ENCODE peak calls at places on chromosomes 2 and 18, in ten cellular contexts. One of them, this sample, is unnamed.

GRCh38 chr2:52340185-52340584 is 1308.3 kb upstream of the NRXN1 start:
- DNase-seq in adrenal gland: no peak
- DNase-seq in IMR-90: peak; percentile 41
- DNase-seq in Peyer's patch: no peak
- DNase-seq in mesothelial cell of epicardium: no peak
- DNase-seq in psoas muscle: no peak
- DNase-seq in heart left ventricle: no peak
- DNase-seq in nephron progenitor cell: peak; percentile 9
- DNase-seq in neural crest cell: no peak
- DNase-seq in cardiac muscle cell: peak; percentile 49
- DNase-seq in this sample: no peak

GRCh38 chr2:78035804-78036203 is 513.6 kb upstream of the LRRTM4 start:
- DNase-seq in cardiac muscle cell: no peak
- DNase-seq in mesothelial cell of epicardium: no peak
- DNase-seq in Peyer's patch: no peak
- DNase-seq in psoas muscle: no peak
- DNase-seq in IMR-90: no peak
- DNase-seq in nephron progenitor cell: no peak
- DNase-seq in heart left ventricle: no peak
- DNase-seq in neural crest cell: no peak
- DNase-seq in adrenal gland: no peak
- DNase-seq in this sample: no peak

GRCh38 chr2:106159867-106160785 is 34.0 kb downstream of the UXS1 start:
- DNase-seq in adrenal gland: no peak
- DNase-seq in Peyer's patch: peak; percentile 44
- DNase-seq in nephron progenitor cell: no peak
- DNase-seq in cardiac muscle cell: no peak
- DNase-seq in IMR-90: no peak
- DNase-seq in psoas muscle: no peak
- DNase-seq in heart left ventricle: no peak
- DNase-seq in mesothelial cell of epicardium: no peak
- DNase-seq in neural crest cell: no peak
- DNase-seq in this sample: peak; percentile 84

GRCh38 chr18:32919799-32920198 is 147.0 kb upstream of the KLHL14 start:
- DNase-seq in nephron progenitor cell: peak; percentile 20
- DNase-seq in adrenal gland: no peak
- DNase-seq in IMR-90: no peak
- DNase-seq in Peyer's patch: peak; percentile 76
- DNase-seq in mesothelial cell of epicardium: no peak
- DNase-seq in heart left ventricle: no peak
- DNase-seq in psoas muscle: no peak
- DNase-seq in cardiac muscle cell: peak; percentile 84
- DNase-seq in neural crest cell: no peak
- DNase-seq in this sample: peak; percentile 18

GRCh38 chr2:105950521-105951389 is 206.0 kb downstream of the NCK2 start:
- DNase-seq in neural crest cell: no peak
- DNase-seq in IMR-90: no peak
- DNase-seq in heart left ventricle: no peak
- DNase-seq in adrenal gland: no peak
- DNase-seq in cardiac muscle cell: peak; percentile 45
- DNase-seq in nephron progenitor cell: no peak
- DNase-seq in Peyer's patch: no peak
- DNase-seq in mesothelial cell of epicardium: no peak
- DNase-seq in psoas muscle: no peak
- DNase-seq in this sample: peak; percentile 54

GRCh38 chr18:24208270-24209035 is 69.6 kb downstream of the CABYR start:
- DNase-seq in heart left ventricle: no peak
- DNase-seq in nephron progenitor cell: no peak
- DNase-seq in mesothelial cell of epicardium: no peak
- DNase-seq in IMR-90: no peak
- DNase-seq in cardiac muscle cell: no peak
- DNase-seq in neural crest cell: no peak
- DNase-seq in psoas muscle: no peak
- DNase-seq in Peyer's patch: no peak
- DNase-seq in adrenal gland: no peak
- DNase-seq in this sample: no peak

GRCh38 chr18:53710080-53710479 is 514.4 kb downstream of the MBD2 start:
- DNase-seq in IMR-90: no peak
- DNase-seq in heart left ventricle: no peak
- DNase-seq in mesothelial cell of epicardium: no peak
- DNase-seq in nephron progenitor cell: no peak
- DNase-seq in cardiac muscle cell: no peak
- DNase-seq in Peyer's patch: no peak
- DNase-seq in neural crest cell: no peak
- DNase-seq in adrenal gland: no peak
- DNase-seq in psoas muscle: no peak
- DNase-seq in this sample: no peak

GRCh38 chr2:107466241-107466640 is 360.5 kb upstream of the RGPD4 start:
- DNase-seq in cardiac muscle cell: no peak
- DNase-seq in nephron progenitor cell: no peak
- DNase-seq in psoas muscle: no peak
- DNase-seq in Peyer's patch: no peak
- DNase-seq in neural crest cell: no peak
- DNase-seq in heart left ventricle: no peak
- DNase-seq in adrenal gland: no peak
- DNase-seq in mesothelial cell of epicardium: no peak
- DNase-seq in IMR-90: no peak
- DNase-seq in this sample: no peak

GRCh38 chr18:34661464-34662087 is 48.5 kb upstream of the DTNA start:
- DNase-seq in adrenal gland: peak; percentile 21
- DNase-seq in nephron progenitor cell: peak; percentile 27
- DNase-seq in IMR-90: peak; percentile 51
- DNase-seq in cardiac muscle cell: peak; percentile 59
- DNase-seq in heart left ventricle: no peak
- DNase-seq in neural crest cell: no peak
- DNase-seq in mesothelial cell of epicardium: no peak
- DNase-seq in Peyer's patch: no peak
- DNase-seq in psoas muscle: no peak
- DNase-seq in this sample: no peak

GRCh38 chr2:114729025-114729424 is 286.6 kb downstream of the DPP10 start:
- DNase-seq in heart left ventricle: no peak
- DNase-seq in Peyer's patch: no peak
- DNase-seq in psoas muscle: no peak
- DNase-seq in nephron progenitor cell: no peak
- DNase-seq in cardiac muscle cell: peak; percentile 42
- DNase-seq in IMR-90: no peak
- DNase-seq in neural crest cell: no peak
- DNase-seq in mesothelial cell of epicardium: no peak
- DNase-seq in adrenal gland: no peak
- DNase-seq in this sample: no peak

GRCh38 chr2:155377178-155377780 is 678.8 kb downstream of the KCNJ3 start:
- DNase-seq in mesothelial cell of epicardium: no peak
- DNase-seq in adrenal gland: no peak
- DNase-seq in cardiac muscle cell: peak; percentile 15
- DNase-seq in nephron progenitor cell: no peak
- DNase-seq in neural crest cell: no peak
- DNase-seq in heart left ventricle: no peak
- DNase-seq in Peyer's patch: no peak
- DNase-seq in psoas muscle: no peak
- DNase-seq in IMR-90: peak; percentile 35
- DNase-seq in this sample: no peak

GRCh38 chr2:3198119-3198518 is 179.5 kb downstream of the EIPR1 start:
- DNase-seq in mesothelial cell of epicardium: no peak
- DNase-seq in IMR-90: no peak
- DNase-seq in adrenal gland: no peak
- DNase-seq in psoas muscle: no peak
- DNase-seq in heart left ventricle: no peak
- DNase-seq in Peyer's patch: no peak
- DNase-seq in nephron progenitor cell: peak; percentile 23
- DNase-seq in cardiac muscle cell: no peak
- DNase-seq in neural crest cell: peak; percentile 34
- DNase-seq in this sample: peak; percentile 41
- TF ChIP-seq CTCF in mesothelial cell of epicardium: no peak
- TF ChIP-seq CTCF in IMR-90: no peak
- TF ChIP-seq CTCF in adrenal gland: no peak
- TF ChIP-seq CTCF in psoas muscle: no peak
- TF ChIP-seq CTCF in heart left ventricle: no peak
- TF ChIP-seq CTCF in Peyer's patch: no peak
- TF ChIP-seq CTCF in nephron progenitor cell: peak; percentile 10
- TF ChIP-seq CTCF in cardiac muscle cell: no peak
- TF ChIP-seq CTCF in neural crest cell: no peak
- TF ChIP-seq CTCF in this sample: no peak

GRCh38 chr2:24261441-24261840 is 86.6 kb downstream of the FAM228A start:
- DNase-seq in mesothelial cell of epicardium: no peak
- DNase-seq in nephron progenitor cell: no peak
- DNase-seq in Peyer's patch: no peak
- DNase-seq in heart left ventricle: no peak
- DNase-seq in cardiac muscle cell: no peak
- DNase-seq in neural crest cell: no peak
- DNase-seq in adrenal gland: no peak
- DNase-seq in psoas muscle: no peak
- DNase-seq in IMR-90: peak; percentile 2
- DNase-seq in this sample: no peak

GRCh38 chr2:24265212-24265611 is 90.4 kb downstream of the FAM228A start:
- DNase-seq in Peyer's patch: no peak
- DNase-seq in nephron progenitor cell: no peak
- DNase-seq in cardiac muscle cell: no peak
- DNase-seq in psoas muscle: no peak
- DNase-seq in neural crest cell: no peak
- DNase-seq in mesothelial cell of epicardium: no peak
- DNase-seq in adrenal gland: no peak
- DNase-seq in heart left ventricle: no peak
- DNase-seq in IMR-90: no peak
- DNase-seq in this sample: no peak

GRCh38 chr2:24258718-24259117 is 83.9 kb downstream of the FAM228A start:
- DNase-seq in IMR-90: no peak
- DNase-seq in psoas muscle: no peak
- DNase-seq in adrenal gland: no peak
- DNase-seq in neural crest cell: no peak
- DNase-seq in Peyer's patch: no peak
- DNase-seq in heart left ventricle: no peak
- DNase-seq in cardiac muscle cell: no peak
- DNase-seq in mesothelial cell of epicardium: no peak
- DNase-seq in nephron progenitor cell: no peak
- DNase-seq in this sample: no peak

GRCh38 chr2:24259316-24259715 is 84.5 kb downstream of the FAM228A start:
- DNase-seq in neural crest cell: no peak
- DNase-seq in adrenal gland: no peak
- DNase-seq in cardiac muscle cell: no peak
- DNase-seq in nephron progenitor cell: no peak
- DNase-seq in IMR-90: no peak
- DNase-seq in mesothelial cell of epicardium: no peak
- DNase-seq in Peyer's patch: no peak
- DNase-seq in heart left ventricle: no peak
- DNase-seq in psoas muscle: no peak
- DNase-seq in this sample: no peak

DNA sequence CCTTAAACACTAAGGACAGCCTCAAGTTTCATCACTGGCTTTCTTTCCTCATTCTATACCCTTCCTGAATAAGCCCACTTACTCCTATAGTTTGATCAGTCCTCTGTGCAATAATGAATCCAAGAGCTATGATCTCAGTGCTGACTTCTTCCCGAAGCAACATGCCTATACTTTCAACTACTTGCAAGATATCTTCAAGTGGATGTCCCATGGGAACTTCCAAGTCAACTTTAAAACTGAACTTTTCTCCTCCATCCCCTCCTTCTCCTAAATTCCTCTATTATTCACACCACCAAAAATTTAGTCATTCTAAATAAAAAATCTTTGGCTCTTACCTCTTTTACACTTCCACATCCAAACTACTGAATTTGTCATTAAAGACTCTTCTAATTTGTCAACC is 87.7 kb downstream of the FAM228A start:
- DNase-seq in nephron progenitor cell: no peak
- DNase-seq in Peyer's patch: no peak
- DNase-seq in IMR-90: peak; percentile 18
- DNase-seq in adrenal gland: no peak
- DNase-seq in cardiac muscle cell: no peak
- DNase-seq in psoas muscle: no peak
- DNase-seq in mesothelial cell of epicardium: no peak
- DNase-seq in neural crest cell: no peak
- DNase-seq in heart left ventricle: no peak
- DNase-seq in this sample: no peak
- TF ChIP-seq CTCF in nephron progenitor cell: no peak
- TF ChIP-seq CTCF in Peyer's patch: no peak
- TF ChIP-seq CTCF in IMR-90: no peak
- TF ChIP-seq CTCF in adrenal gland: no peak
- TF ChIP-seq CTCF in cardiac muscle cell: no peak
- TF ChIP-seq CTCF in psoas muscle: no peak
- TF ChIP-seq CTCF in mesothelial cell of epicardium: no peak
- TF ChIP-seq CTCF in neural crest cell: no peak
- TF ChIP-seq CTCF in heart left ventricle: no peak
- TF ChIP-seq CTCF in this sample: no peak

GRCh38 chr18:13424377-13424776 is 205.8 kb downstream of the LDLRAD4 start:
- DNase-seq in IMR-90: no peak
- DNase-seq in cardiac muscle cell: no peak
- DNase-seq in Peyer's patch: no peak
- DNase-seq in psoas muscle: no peak
- DNase-seq in nephron progenitor cell: no peak
- DNase-seq in neural crest cell: no peak
- DNase-seq in heart left ventricle: no peak
- DNase-seq in adrenal gland: no peak
- DNase-seq in mesothelial cell of epicardium: no peak
- DNase-seq in this sample: no peak
- TF ChIP-seq CTCF in IMR-90: no peak
- TF ChIP-seq CTCF in cardiac muscle cell: no peak
- TF ChIP-seq CTCF in Peyer's patch: no peak
- TF ChIP-seq CTCF in psoas muscle: no peak
- TF ChIP-seq CTCF in nephron progenitor cell: no peak
- TF ChIP-seq CTCF in neural crest cell: no peak
- TF ChIP-seq CTCF in heart left ventricle: no peak
- TF ChIP-seq CTCF in adrenal gland: no peak
- TF ChIP-seq CTCF in mesothelial cell of epicardium: no peak
- TF ChIP-seq CTCF in this sample: no peak

GRCh38 chr2:70921839-70922590 is 13.7 kb upstream of the ATP6V1B1 start:
- DNase-seq in IMR-90: peak; percentile 33
- DNase-seq in cardiac muscle cell: no peak
- DNase-seq in Peyer's patch: no peak
- DNase-seq in adrenal gland: no peak
- DNase-seq in mesothelial cell of epicardium: no peak
- DNase-seq in heart left ventricle: no peak
- DNase-seq in nephron progenitor cell: no peak
- DNase-seq in psoas muscle: no peak
- DNase-seq in neural crest cell: no peak
- DNase-seq in this sample: no peak

GRCh38 chr2:70922591-70923234 is 13.0 kb upstream of the ATP6V1B1 start:
- DNase-seq in neural crest cell: no peak
- DNase-seq in mesothelial cell of epicardium: no peak
- DNase-seq in adrenal gland: no peak
- DNase-seq in cardiac muscle cell: no peak
- DNase-seq in heart left ventricle: no peak
- DNase-seq in Peyer's patch: no peak
- DNase-seq in psoas muscle: no peak
- DNase-seq in IMR-90: no peak
- DNase-seq in nephron progenitor cell: no peak
- DNase-seq in this sample: no peak

GRCh38 chr2:70921031-70921430 is 14.7 kb upstream of the ATP6V1B1 start:
- DNase-seq in psoas muscle: no peak
- DNase-seq in nephron progenitor cell: no peak
- DNase-seq in cardiac muscle cell: no peak
- DNase-seq in adrenal gland: no peak
- DNase-seq in Peyer's patch: no peak
- DNase-seq in heart left ventricle: no peak
- DNase-seq in mesothelial cell of epicardium: no peak
- DNase-seq in neural crest cell: no peak
- DNase-seq in IMR-90: no peak
- DNase-seq in this sample: no peak

GRCh38 chr2:70926042-70926441 is 9.7 kb upstream of the ATP6V1B1 start:
- DNase-seq in mesothelial cell of epicardium: peak; percentile 5
- DNase-seq in heart left ventricle: no peak
- DNase-seq in psoas muscle: no peak
- DNase-seq in Peyer's patch: no peak
- DNase-seq in cardiac muscle cell: no peak
- DNase-seq in adrenal gland: no peak
- DNase-seq in IMR-90: no peak
- DNase-seq in neural crest cell: no peak
- DNase-seq in nephron progenitor cell: no peak
- DNase-seq in this sample: no peak

GRCh38 chr2:70923378-70924015 is 12.2 kb upstream of the ATP6V1B1 start:
- DNase-seq in psoas muscle: no peak
- DNase-seq in nephron progenitor cell: no peak
- DNase-seq in mesothelial cell of epicardium: no peak
- DNase-seq in adrenal gland: no peak
- DNase-seq in neural crest cell: no peak
- DNase-seq in cardiac muscle cell: no peak
- DNase-seq in IMR-90: no peak
- DNase-seq in heart left ventricle: no peak
- DNase-seq in Peyer's patch: no peak
- DNase-seq in this sample: peak; percentile 57
- TF ChIP-seq CTCF in psoas muscle: no peak
- TF ChIP-seq CTCF in nephron progenitor cell: no peak
- TF ChIP-seq CTCF in mesothelial cell of epicardium: no peak
- TF ChIP-seq CTCF in adrenal gland: no peak
- TF ChIP-seq CTCF in neural crest cell: peak; percentile 34
- TF ChIP-seq CTCF in cardiac muscle cell: peak; percentile 15
- TF ChIP-seq CTCF in IMR-90: no peak
- TF ChIP-seq CTCF in heart left ventricle: no peak
- TF ChIP-seq CTCF in Peyer's patch: no peak
- TF ChIP-seq CTCF in this sample: peak; percentile 53